ENCODE peak calls at places on chromosomes 1 and 21, in nine cellular contexts. N, Z, C, T, L, H, P, B and R are unnamed samples.

GRCh38 chr1:196059210-196059609 is 549.0 kb downstream of the KCNT2 start:
- ATAC-seq in N (no peak), Z (no peak), C (no peak), T (no peak), L (no peak), H (no peak), P (no peak), B (no peak), R (no peak)

GRCh38 chr1:65207317-65207716 is 59.3 kb downstream of the AK4 start:
- ATAC-seq in N (no peak), Z (no peak), C (no peak), T (no peak), L (no peak), H (no peak), P (no peak), B (no peak), R (no peak)

GRCh38 chr1:91876040-91876470 is 9.9 kb downstream of the TGFBR3 start:
- ATAC-seq in N (no peak), Z (no peak), C (peak; percentile 87), T (peak; percentile 76), L (no peak), H (no peak), P (peak; percentile 49), B (no peak), R (no peak)

GRCh38 chr1:91768786-91769697 is 116.9 kb downstream of the TGFBR3 start:
- ATAC-seq in N (no peak), Z (no peak), C (no peak), T (no peak), L (peak; percentile 83), H (no peak), P (no peak), B (no peak), R (no peak)

GRCh38 chr21:38806942-38807284 is 1.2 kb downstream of the ETS2 start:
- ATAC-seq in N (no peak), Z (no peak), C (no peak), T (no peak), L (no peak), H (no peak), P (no peak), B (no peak), R (no peak)

GRCh38 chr1:161933592-161934277 is 89.9 kb downstream of the OLFML2B start:
- ATAC-seq in N (no peak), Z (no peak), C (no peak), T (peak; percentile 25), L (no peak), H (no peak), P (peak; percentile 14), B (no peak), R (no peak)

GRCh38 chr1:72197786-72198185 is 84.6 kb downstream of the NEGR1 start:
- ATAC-seq in N (no peak), Z (no peak), C (no peak), T (no peak), L (no peak), H (no peak), P (no peak), B (no peak), R (no peak)

GRCh38 chr1:92480200-92480812 is 6.4 kb downstream of the GFI1 start:
- ATAC-seq in N (peak; percentile 53), Z (no peak), C (no peak), T (no peak), L (no peak), H (peak; percentile 25), P (no peak), B (no peak), R (no peak)

GRCh38 chr1:66450043-66450514 is 83.9 kb upstream of the SGIP1 start:
- ATAC-seq in N (no peak), Z (peak; percentile 91), C (no peak), T (no peak), L (peak; percentile 19), H (peak; percentile 62), P (no peak), B (peak; percentile 90), R (peak; percentile 67)